ENCODE peak calls at places on chromosomes 3 and 15, in nine cellular contexts. C is cardiac muscle cell, N is adrenal gland, L is lower lobe of right lung, I is stomach, Y is A673, R is suprapubic skin, S is mucosa of descending colon, J is right atrium auricular region. V is an unnamed sample. For H3K4me1 and H3K9me3, the result is how much of the 10 kb centered on the place peaks cover.

GRCh38 chr3:146589899-146590508 is 15.1 kb downstream of the PLSCR5 start:
- DNase-seq in C (peak), N (peak), L (no peak), I (no peak), Y (peak), R (no peak), S (no peak), J (no peak), V (no peak)

GRCh38 chr3:52231502-52232278 is 6.2 kb upstream of the TLR9 start:
- DNase-seq in C (peak), N (peak), L (peak), I (peak), Y (peak), R (no peak), S (peak), J (no peak), V (no peak)

GRCh38 chr15:100559330-100559729 is 30.6 kb upstream of the CERS3 start:
- DNase-seq in C (peak), N (no peak), L (no peak), I (peak), Y (no peak), R (no peak), S (no peak), J (peak), V (no peak)

GRCh38 chr15:85754993-85755392 is 39.7 kb downstream of the KLHL25 start:
- DNase-seq in C (peak), N (no peak), L (no peak), I (no peak), Y (no peak), R (peak), S (no peak), J (no peak), V (no peak)

GRCh38 chr15:32893412-32893811 is 175.6 kb downstream of the GREM1 start:
- DNase-seq in C (no peak), N (no peak), L (no peak), I (no peak), Y (no peak), R (no peak), S (no peak), J (no peak), V (no peak)

GRCh38 chr3:141051641-141052569 is 758 bp downstream of the SPSB4 start:
- DNase-seq in C (peak), N (no peak), L (no peak), I (no peak), Y (no peak), R (no peak), S (no peak), J (no peak), V (no peak)

GRCh38 chr15:64343841-64344240 is 12.1 kb downstream of the CSNK1G1 start:
- DNase-seq in C (no peak), N (no peak), L (no peak), I (no peak), Y (no peak), R (no peak), S (no peak), J (no peak), V (no peak)

GRCh38 chr15:89346516-89346915 is 11.9 kb upstream of the POLG start:
- DNase-seq in C (no peak), N (no peak), L (no peak), I (no peak), Y (no peak), R (no peak), S (no peak), J (no peak), V (no peak)

GRCh38 chr3:186917660-186918312 is 12.5 kb upstream of the ST6GAL1 start:
- DNase-seq in C (no peak), N (no peak), L (no peak), I (no peak), Y (no peak), R (no peak), S (no peak), J (no peak), V (no peak)

GRCh38 chr15:64883997-64884511 is 27.6 kb upstream of the ANKDD1A start:
- DNase-seq in C (peak), N (peak), L (peak), I (peak), Y (peak), R (no peak), S (peak), J (peak), V (peak)

GRCh38 chr3:169494982-169495381 is 168.5 kb downstream of the MECOM start:
- DNase-seq in C (no peak), N (no peak), L (no peak), I (no peak), Y (no peak), R (no peak), S (no peak), J (no peak), V (no peak)

GRCh38 chr3:39150170-39150802 is 3.1 kb downstream of the CSRNP1 start:
- DNase-seq in C (peak), N (no peak), L (no peak), I (no peak), Y (no peak), R (no peak), S (no peak), J (no peak), V (no peak)

GRCh38 chr3:192830279-192831110 is 87.2 kb downstream of the MB21D2 start:
- DNase-seq in C (no peak), N (no peak), L (no peak), I (no peak), Y (peak), R (no peak), S (no peak), J (no peak), V (no peak)

GRCh38 chr3:108297636-108298035 is 1.3 kb downstream of the HHLA2 start:
- DNase-seq in C (no peak), N (no peak), L (no peak), I (peak), Y (no peak), R (no peak), S (no peak), J (no peak), V (no peak)

GRCh38 chr3:194852836-194853508 is 167.3 kb downstream of the FAM43A start:
- DNase-seq in C (no peak), N (no peak), L (no peak), I (no peak), Y (no peak), R (no peak), S (no peak), J (no peak), V (no peak)

DNA sequence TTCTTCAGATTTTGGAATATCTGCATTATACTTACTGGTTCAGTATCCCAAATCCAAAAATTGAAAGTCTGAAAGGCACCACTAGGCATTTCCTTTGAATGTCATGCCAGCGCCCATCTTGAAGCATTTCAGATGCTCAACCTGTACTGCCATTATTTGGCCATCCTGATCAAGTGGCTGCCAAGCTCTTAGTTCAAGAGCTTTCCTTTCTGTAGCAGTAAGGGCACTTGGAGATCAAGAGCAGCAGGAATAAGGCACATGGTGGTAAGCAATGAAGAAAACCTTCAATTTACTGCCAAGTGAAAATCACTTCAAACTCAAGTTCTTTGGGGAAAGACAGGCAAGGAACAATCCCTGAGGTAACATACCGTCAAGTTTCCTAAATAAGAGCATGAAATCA is 10.0 kb downstream of the RHOA start:
- DNase-seq in C (no peak), N (no peak), L (peak), I (no peak), Y (no peak), R (no peak), S (no peak), J (no peak), V (no peak)
- H3K4me1 ChIP-seq in C (under half), N (half or more), L (half or more), I (under half), Y (under half), R (half or more), S (under half), J (under half), V (under half)

DNA sequence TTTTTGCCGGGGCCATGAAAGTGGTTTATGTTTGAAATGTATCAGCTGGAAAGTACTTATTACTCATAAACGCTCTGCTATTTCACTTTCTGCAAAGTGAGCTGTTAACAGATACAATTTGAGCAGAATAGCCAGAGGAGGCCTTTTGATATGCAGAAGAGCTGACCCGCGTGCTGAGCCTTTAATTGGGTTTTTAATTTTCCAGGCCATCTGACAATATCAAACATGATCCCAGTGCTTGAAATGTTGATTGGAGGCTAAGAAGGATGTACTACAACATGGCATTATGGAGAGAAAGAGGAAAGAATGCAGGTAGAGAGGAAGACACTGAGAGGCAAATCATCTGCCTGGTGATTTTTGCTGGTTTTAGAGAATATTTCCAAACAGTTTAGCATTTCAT is 261.3 kb upstream of the MEIS2 start:
- DNase-seq in C (no peak), N (no peak), L (no peak), I (no peak), Y (no peak), R (no peak), S (no peak), J (no peak), V (no peak)
- TF ChIP-seq CTCF in C (no peak), N (no peak), L (no peak), I (no peak), Y (no peak), R (no peak), S (no peak), J (no peak), V (no peak)

GRCh38 chr3:129917423-129918007 is 24.0 kb upstream of the TMCC1 start:
- DNase-seq in C (no peak), N (no peak), L (no peak), I (no peak), Y (no peak), R (no peak), S (no peak), J (no peak), V (no peak)
- H3K9me3 ChIP-seq in C (under half), N (under half), L (under half), I (under half), Y (under half), R (under half), S (under half), J (under half), V (under half)

DNA sequence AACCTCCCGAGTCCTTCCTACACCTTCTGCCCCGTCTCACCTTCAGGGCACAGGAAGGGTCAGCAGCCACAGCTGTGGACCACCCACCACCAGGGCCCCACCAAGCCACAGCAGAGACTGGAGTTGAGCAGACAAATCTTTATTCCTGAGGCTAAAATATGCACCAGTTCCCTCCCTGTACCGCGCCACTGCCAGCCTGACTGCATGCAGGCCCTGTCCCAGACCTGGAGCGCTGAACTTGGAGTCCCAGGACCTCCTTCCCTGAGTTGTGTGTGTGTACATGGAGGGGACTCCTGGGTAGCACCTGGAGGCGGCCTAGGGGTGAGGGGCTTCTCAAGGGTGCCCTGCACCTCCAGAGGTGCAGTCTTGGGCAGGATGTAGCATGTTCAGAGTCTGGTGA is 4.0 kb upstream of the TMEM89 start:
- DNase-seq in C (no peak), N (no peak), L (no peak), I (no peak), Y (no peak), R (no peak), S (no peak), J (no peak), V (no peak)
- H3K4me1 ChIP-seq in C (under half), N (under half), L (under half), I (under half), Y (under half), R (under half), S (under half), J (under half), V (under half)